ENCODE peak calls at places on chromosomes 4 and X, in six cellular contexts. One of them, this sample, is unnamed.

GRCh38 chr4:86117781-86118302 is 242.0 kb downstream of the MAPK10 start:
- DNase-seq in EL: peak
- DNase-seq in GM04504: peak
- DNase-seq in H9: no peak
- DNase-seq in NCI-H2107: no peak
- DNase-seq in NCI-H2081: no peak
- DNase-seq in this sample: no peak

GRCh38 chr4:142406917-142407501 is 439.1 kb downstream of the INPP4B start:
- DNase-seq in EL: no peak
- DNase-seq in GM04504: no peak
- DNase-seq in H9: no peak
- DNase-seq in NCI-H2107: no peak
- DNase-seq in NCI-H2081: no peak
- DNase-seq in this sample: no peak

GRCh38 chr4:17027495-17027894 is 129.1 kb upstream of the LDB2 start:
- DNase-seq in EL: peak
- DNase-seq in GM04504: peak
- DNase-seq in H9: no peak
- DNase-seq in NCI-H2107: no peak
- DNase-seq in NCI-H2081: no peak
- DNase-seq in this sample: no peak

GRCh38 chr4:15938182-15938581 is 358 bp downstream of the FGFBP1 start:
- DNase-seq in EL: no peak
- DNase-seq in GM04504: no peak
- DNase-seq in H9: peak
- DNase-seq in NCI-H2107: no peak
- DNase-seq in NCI-H2081: peak
- DNase-seq in this sample: no peak

GRCh38 chr4:120963449-120963848 is 40.9 kb upstream of the PRDM5 start:
- DNase-seq in EL: no peak
- DNase-seq in GM04504: no peak
- DNase-seq in H9: no peak
- DNase-seq in NCI-H2107: no peak
- DNase-seq in NCI-H2081: no peak
- DNase-seq in this sample: no peak

GRCh38 chr4:73533515-73534422 is 52.2 kb downstream of the AFM start:
- DNase-seq in EL: no peak
- DNase-seq in GM04504: no peak
- DNase-seq in H9: no peak
- DNase-seq in NCI-H2107: no peak
- DNase-seq in NCI-H2081: no peak
- DNase-seq in this sample: no peak

GRCh38 chr4:88991746-88992145 is 65.2 kb downstream of the FAM13A start:
- DNase-seq in EL: peak
- DNase-seq in GM04504: no peak
- DNase-seq in H9: no peak
- DNase-seq in NCI-H2107: no peak
- DNase-seq in NCI-H2081: no peak
- DNase-seq in this sample: no peak

GRCh38 chrX:120380699-120381098 is 18.8 kb downstream of the ATP1B4 start:
- DNase-seq in EL: peak
- DNase-seq in GM04504: no peak
- DNase-seq in H9: peak
- DNase-seq in NCI-H2107: peak
- DNase-seq in NCI-H2081: no peak
- DNase-seq in this sample: peak

GRCh38 chrX:151970661-151971060 is 3.8 kb downstream of the GABRE start:
- DNase-seq in EL: peak
- DNase-seq in GM04504: peak
- DNase-seq in H9: no peak
- DNase-seq in NCI-H2107: no peak
- DNase-seq in NCI-H2081: no peak
- DNase-seq in this sample: no peak

GRCh38 chr4:10099521-10100325 is 16.9 kb downstream of the WDR1 start:
- DNase-seq in EL: no peak
- DNase-seq in GM04504: no peak
- DNase-seq in H9: no peak
- DNase-seq in NCI-H2107: no peak
- DNase-seq in NCI-H2081: no peak
- DNase-seq in this sample: no peak

GRCh38 chrX:24229967-24230366 is 80.4 kb downstream of the ZFX start:
- DNase-seq in EL: no peak
- DNase-seq in GM04504: no peak
- DNase-seq in H9: no peak
- DNase-seq in NCI-H2107: no peak
- DNase-seq in NCI-H2081: no peak
- DNase-seq in this sample: no peak

GRCh38 chr4:59518005-59518823 is 1681.9 kb upstream of the ADGRL3 start:
- DNase-seq in EL: no peak
- DNase-seq in GM04504: no peak
- DNase-seq in H9: peak
- DNase-seq in NCI-H2107: no peak
- DNase-seq in NCI-H2081: no peak
- DNase-seq in this sample: no peak

GRCh38 chrX:134240209-134240608 is 3.2 kb downstream of the CCDC160 start:
- DNase-seq in EL: no peak
- DNase-seq in GM04504: no peak
- DNase-seq in H9: no peak
- DNase-seq in NCI-H2107: no peak
- DNase-seq in NCI-H2081: no peak
- DNase-seq in this sample: no peak

GRCh38 chr4:127632420-127633403 is at the start of gene INTU:
- DNase-seq in EL: peak
- DNase-seq in GM04504: peak
- DNase-seq in H9: peak
- DNase-seq in NCI-H2107: peak
- DNase-seq in NCI-H2081: peak
- DNase-seq in this sample: peak

GRCh38 chr4:189941005-189941450 is 356 bp downstream of the FRG1 start:
- DNase-seq in EL: no peak
- DNase-seq in GM04504: no peak
- DNase-seq in H9: no peak
- DNase-seq in NCI-H2107: no peak
- DNase-seq in NCI-H2081: no peak
- DNase-seq in this sample: no peak

GRCh38 chr4:40206421-40206820 is 9.6 kb downstream of the RHOH start:
- DNase-seq in EL: no peak
- DNase-seq in GM04504: no peak
- DNase-seq in H9: no peak
- DNase-seq in NCI-H2107: no peak
- DNase-seq in NCI-H2081: no peak
- DNase-seq in this sample: no peak

GRCh38 chr4:176981551-176981950 is 188.8 kb upstream of the VEGFC start:
- DNase-seq in EL: peak
- DNase-seq in GM04504: peak
- DNase-seq in H9: no peak
- DNase-seq in NCI-H2107: no peak
- DNase-seq in NCI-H2081: no peak
- DNase-seq in this sample: no peak

GRCh38 chrX:50081282-50081955 is 119.4 kb downstream of the AKAP4 start:
- DNase-seq in EL: peak
- DNase-seq in GM04504: no peak
- DNase-seq in H9: peak
- DNase-seq in NCI-H2107: no peak
- DNase-seq in NCI-H2081: peak
- DNase-seq in this sample: peak

GRCh38 chr4:95219109-95219508 is 329.7 kb downstream of the UNC5C start:
- DNase-seq in EL: peak
- DNase-seq in GM04504: no peak
- DNase-seq in H9: no peak
- DNase-seq in NCI-H2107: no peak
- DNase-seq in NCI-H2081: no peak
- DNase-seq in this sample: no peak

GRCh38 chr4:159367421-159368105 is 264.7 kb downstream of the RAPGEF2 start:
- DNase-seq in EL: no peak
- DNase-seq in GM04504: no peak
- DNase-seq in H9: no peak
- DNase-seq in NCI-H2107: no peak
- DNase-seq in NCI-H2081: no peak
- DNase-seq in this sample: no peak

GRCh38 chr4:75723117-75723801 is 1.1 kb upstream of the USO1 start:
- DNase-seq in EL: peak
- DNase-seq in GM04504: peak
- DNase-seq in H9: no peak
- DNase-seq in NCI-H2107: no peak
- DNase-seq in NCI-H2081: peak
- DNase-seq in this sample: peak

GRCh38 chr4:120066182-120066524 is 495 bp downstream of the MAD2L1 start:
- DNase-seq in EL: no peak
- DNase-seq in GM04504: no peak
- DNase-seq in H9: no peak
- DNase-seq in NCI-H2107: no peak
- DNase-seq in NCI-H2081: peak
- DNase-seq in this sample: no peak

GRCh38 chr4:6992728-6993655 is 50.2 kb upstream of the TADA2B start:
- DNase-seq in EL: no peak
- DNase-seq in GM04504: no peak
- DNase-seq in H9: no peak
- DNase-seq in NCI-H2107: no peak
- DNase-seq in NCI-H2081: peak
- DNase-seq in this sample: no peak

GRCh38 chr4:83329521-83330105 is 5.0 kb downstream of the HPSE start:
- DNase-seq in EL: no peak
- DNase-seq in GM04504: no peak
- DNase-seq in H9: no peak
- DNase-seq in NCI-H2107: no peak
- DNase-seq in NCI-H2081: no peak
- DNase-seq in this sample: no peak

GRCh38 chrX:135463937-135464336 is 42.2 kb downstream of the SMIM10L2A start:
- DNase-seq in EL: peak
- DNase-seq in GM04504: no peak
- DNase-seq in H9: no peak
- DNase-seq in NCI-H2107: no peak
- DNase-seq in NCI-H2081: no peak
- DNase-seq in this sample: no peak

GRCh38 chrX:10401239-10401638 is 219.1 kb downstream of the MID1 start:
- DNase-seq in EL: no peak
- DNase-seq in GM04504: no peak
- DNase-seq in H9: no peak
- DNase-seq in NCI-H2107: no peak
- DNase-seq in NCI-H2081: no peak
- DNase-seq in this sample: no peak

This sample was measured in NCI-H1105 treated with DMSO at 0.1 percent for 48 hours.